ENCODE peak calls at places on chromosomes 12 and 14, in four cellular contexts. P is heart right ventricle, I is activated B cell treated with CpG ODN at 0.5 μM for 24 hours, K is ovary. G is an unnamed sample.

GRCh38 chr14:59292921-59293605 is 104.6 kb downstream of the DAAM1 start:
- DNase-seq in P (no peak), I (no peak), K (no peak), G (no peak)

GRCh38 chr12:112908548-112908947 is 1.8 kb downstream of the OAS1 start:
- DNase-seq in P (no peak), I (no peak), K (no peak), G (no peak)

GRCh38 chr12:32918890-32919791 is 22.6 kb upstream of the PKP2 start:
- DNase-seq in P (no peak), I (no peak), K (peak; percentile 30), G (peak; percentile 33)

GRCh38 chr12:64203036-64203435 is 19.1 kb downstream of the KICS2 start:
- DNase-seq in P (no peak), I (no peak), K (no peak), G (no peak)

GRCh38 chr12:51395283-51396230 is 4.4 kb upstream of the GALNT6 start:
- DNase-seq in P (no peak), I (no peak), K (no peak), G (peak; percentile 62)

GRCh38 chr14:105937253-105938054 is 411.1 kb downstream of the TMEM121 start:
- DNase-seq in P (no peak), I (no peak), K (no peak), G (no peak)

GRCh38 chr14:104143521-104144452 is 5.4 kb downstream of the KIF26A start:
- DNase-seq in P (peak; percentile 10), I (peak; percentile 9), K (no peak), G (no peak)

GRCh38 chr14:85934123-85934885 is 404.4 kb downstream of the FLRT2 start:
- DNase-seq in P (no peak), I (peak; percentile 27), K (peak; percentile 7), G (peak; percentile 31)

GRCh38 chr12:39122562-39123204 is 217.3 kb upstream of the CPNE8 start:
- DNase-seq in P (no peak), I (no peak), K (no peak), G (no peak)

GRCh38 chr12:44774815-44775411 is 101.2 kb downstream of the NELL2 start:
- DNase-seq in P (no peak), I (no peak), K (no peak), G (peak; percentile 36)

GRCh38 chr14:34684578-34684977 is 29.8 kb downstream of the CFL2 start:
- DNase-seq in P (no peak), I (no peak), K (no peak), G (no peak)

GRCh38 chr12:3491938-3492867 is 1.2 kb downstream of the PRMT8 start:
- DNase-seq in P (peak; percentile 69), I (peak; percentile 31), K (peak; percentile 57), G (peak; percentile 87)

GRCh38 chr12:93231938-93232337 is 145.8 kb upstream of the NUDT4 start:
- DNase-seq in P (no peak), I (no peak), K (no peak), G (no peak)

GRCh38 chr12:5165296-5165970 is 121.8 kb downstream of the KCNA5 start:
- DNase-seq in P (no peak), I (no peak), K (no peak), G (no peak)

DNA sequence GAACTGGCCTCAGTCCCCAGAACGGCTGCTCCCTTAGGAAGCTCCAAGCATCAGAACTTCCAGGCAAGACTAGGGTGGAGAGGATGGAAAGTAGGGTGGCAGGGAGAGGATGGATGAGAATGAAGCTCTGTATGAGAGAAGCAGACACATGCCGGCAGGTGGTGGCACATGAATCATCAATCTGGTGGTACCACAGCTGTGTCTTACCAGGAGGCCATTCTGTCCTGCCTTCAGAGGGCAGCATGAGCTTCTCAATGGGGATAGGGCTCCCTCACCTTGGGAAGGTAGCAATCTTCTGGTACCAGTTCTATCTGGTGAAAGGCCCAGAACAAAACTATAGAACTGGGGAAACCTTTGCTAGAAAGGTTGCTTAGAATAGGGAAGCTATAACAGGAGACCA is 55.4 kb upstream of the PYGL start:
- DNase-seq in P (no peak), I (no peak), K (no peak), G (no peak)
- TF ChIP-seq CTCF in P (no peak), I (no peak), K (no peak), G (no peak)

GRCh38 chr12:26309646-26310045 is 114.3 kb downstream of the SSPN start:
- DNase-seq in P (no peak), I (no peak), K (no peak), G (no peak)
- TF ChIP-seq CTCF in P (no peak), I (no peak), K (no peak), G (no peak)

GRCh38 chr14:95530461-95531170 is 4.2 kb upstream of the GLRX5 start:
- DNase-seq in P (no peak), I (no peak), K (no peak), G (no peak)
- TF ChIP-seq CTCF in P (no peak), I (no peak), K (no peak), G (no peak)

GRCh38 chr14:75578786-75579781 is 664 bp downstream of the FLVCR2 start:
- DNase-seq in P (peak; percentile 17), I (no peak), K (no peak), G (no peak)

GRCh38 chr14:75578099-75578785 is at the start of gene FLVCR2:
- DNase-seq in P (peak; percentile 85), I (peak; percentile 56), K (peak; percentile 83), G (peak; percentile 86)

GRCh38 chr14:75579882-75580281 is 1.5 kb downstream of the FLVCR2 start:
- DNase-seq in P (no peak), I (no peak), K (no peak), G (no peak)

GRCh38 chr14:75577090-75577489 is 1.3 kb upstream of the FLVCR2 start:
- DNase-seq in P (no peak), I (no peak), K (no peak), G (no peak)

DNA sequence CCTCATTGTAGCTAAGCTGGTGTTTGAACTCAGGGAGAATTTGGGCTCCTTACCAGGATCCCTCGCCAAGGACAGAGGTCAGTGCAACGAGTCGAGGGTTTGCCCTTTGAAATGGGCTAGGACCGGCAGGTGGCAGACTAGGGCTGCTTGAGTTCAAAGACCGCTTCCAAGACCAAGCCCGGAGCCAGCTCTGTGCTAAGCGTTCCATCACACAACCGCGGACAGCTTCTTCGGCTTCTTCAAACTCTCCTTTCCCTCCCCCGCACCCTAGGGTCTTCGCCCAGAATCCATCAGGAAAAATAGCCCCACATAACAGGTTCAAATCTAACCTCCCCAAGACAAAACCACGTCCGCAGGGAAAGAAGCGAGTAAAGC is 709 bp upstream of the FLVCR2 start:
- DNase-seq in P (peak; percentile 81), I (peak; percentile 60), K (peak; percentile 83), G (peak; percentile 89)
- TF ChIP-seq CTCF in P (peak; percentile 72), I (peak; percentile 36), K (peak; percentile 59), G (peak; percentile 78)

DNA sequence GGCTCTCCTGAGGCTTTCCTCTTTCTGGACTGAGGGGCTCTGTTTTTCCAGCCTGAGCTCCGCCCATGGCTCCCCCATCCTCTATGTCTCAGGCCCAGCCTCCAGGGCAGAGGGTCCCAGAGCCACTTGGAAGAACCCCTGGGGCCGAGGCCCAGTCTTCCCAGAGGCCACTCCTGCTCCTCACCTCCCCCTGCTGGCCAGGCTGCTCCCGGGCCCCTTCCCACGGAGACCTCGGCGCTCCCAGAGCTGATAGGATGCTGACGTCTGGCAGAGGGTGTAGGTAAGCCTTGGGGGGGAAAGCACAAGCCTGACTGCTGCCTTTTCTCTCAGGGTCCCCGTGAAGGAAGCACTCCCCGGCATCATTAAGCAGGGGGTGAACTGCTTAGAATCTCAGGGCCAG is 51.4 kb downstream of the ERH start:
- DNase-seq in P (peak; percentile 57), I (no peak), K (no peak), G (peak; percentile 55)
- TF ChIP-seq CTCF in P (no peak), I (no peak), K (no peak), G (peak; percentile 59)